ENCODE peak calls at places on chromosomes 12 and 14, in nine cellular contexts. Q is CD8-positive, alpha-beta memory T cell; A is cardiac muscle cell; L is astrocyte of the cerebellum; G is ovary; E is testis; D is CD8-positive, alpha-beta T cell; W is WERI-Rb-1; T is heart left ventricle. R is an unnamed sample.

GRCh38 chr12:130086248-130086647 is 76.0 kb upstream of the FZD10 start:
- DNase-seq in W (no peak), G (no peak), L (no peak), D (no peak), T (no peak), A (no peak), E (no peak), Q (no peak), R (no peak)

GRCh38 chr12:20415013-20415412 is 46.7 kb downstream of the PDE3A start:
- DNase-seq in E (no peak), Q (no peak), T (peak), L (peak), D (no peak), A (no peak), W (no peak), G (peak), R (no peak)

GRCh38 chr14:95953111-95953724 is 76.6 kb downstream of the TUNAR start:
- DNase-seq in D (no peak), E (no peak), G (no peak), W (no peak), Q (no peak), A (peak), L (peak), T (no peak), R (no peak)

GRCh38 chr14:35993512-35993960 is 167.4 kb downstream of the BRMS1L start:
- DNase-seq in T (no peak), W (no peak), G (no peak), E (no peak), Q (no peak), A (no peak), D (no peak), L (no peak), R (no peak)

GRCh38 chr12:7994731-7995205 is 37.7 kb upstream of the FOXJ2 start:
- DNase-seq in L (peak), G (no peak), E (no peak), W (no peak), D (no peak), A (no peak), T (no peak), Q (no peak), R (no peak)

GRCh38 chr12:126935435-126935834 is 1331.5 kb upstream of the TMEM132C start:
- DNase-seq in T (no peak), G (no peak), A (no peak), W (no peak), L (no peak), D (no peak), E (no peak), Q (no peak), R (no peak)

GRCh38 chr14:35197015-35197414 is 74.7 kb downstream of the PRORP start:
- DNase-seq in G (no peak), D (no peak), A (no peak), T (no peak), L (no peak), E (no peak), W (no peak), Q (no peak), R (no peak)

GRCh38 chr14:52031781-52032180 is 37.1 kb downstream of the NID2 start:
- DNase-seq in D (no peak), A (no peak), Q (no peak), G (no peak), E (no peak), W (no peak), T (peak), L (peak), R (no peak)

GRCh38 chr12:55365086-55365485 is 2.3 kb downstream of the OR6C75 start:
- DNase-seq in D (no peak), L (no peak), A (no peak), G (no peak), T (no peak), E (no peak), Q (no peak), W (no peak), R (no peak)

GRCh38 chr12:49388682-49389081 is 21.4 kb downstream of the SPATS2 start:
- DNase-seq in A (no peak), Q (no peak), D (no peak), W (no peak), T (no peak), E (no peak), G (no peak), L (no peak), R (no peak)

GRCh38 chr12:129363041-129363440 is 509.8 kb downstream of the GLT1D1 start:
- DNase-seq in Q (no peak), L (no peak), E (no peak), W (no peak), G (no peak), T (no peak), A (no peak), D (no peak), R (no peak)

GRCh38 chr12:129304532-129304931 is 451.3 kb downstream of the GLT1D1 start:
- DNase-seq in A (no peak), T (no peak), G (no peak), E (no peak), Q (no peak), L (no peak), D (no peak), W (no peak), R (no peak)

GRCh38 chr12:32659908-32660440 is 19.1 kb upstream of the DNM1L start:
- DNase-seq in L (no peak), E (no peak), W (no peak), D (no peak), Q (no peak), G (no peak), T (no peak), A (no peak), R (no peak)

GRCh38 chr12:91178139-91178561 is 4.5 kb downstream of the DCN start:
- DNase-seq in E (no peak), Q (no peak), L (no peak), W (no peak), A (peak), T (no peak), G (peak), D (no peak), R (no peak)

GRCh38 chr14:68146812-68147211 is 327.2 kb downstream of the RAD51B start:
- DNase-seq in T (no peak), D (no peak), E (no peak), W (no peak), Q (no peak), L (peak), A (no peak), G (no peak), R (no peak)

GRCh38 chr14:22276913-22277816 is 311.9 kb downstream of the DAD1 start:
- DNase-seq in A (peak), D (no peak), G (no peak), E (no peak), Q (no peak), W (no peak), L (no peak), T (no peak), R (no peak)

GRCh38 chr14:31567651-31568050 is 6.4 kb downstream of the NUBPL start:
- DNase-seq in L (no peak), A (no peak), D (no peak), G (no peak), T (no peak), E (no peak), W (no peak), Q (no peak), R (no peak)

GRCh38 chr14:62017651-62018230 is 255.5 kb downstream of the SNAPC1 start:
- DNase-seq in E (no peak), G (no peak), L (no peak), W (no peak), T (no peak), A (no peak), D (no peak), Q (no peak), R (no peak)

GRCh38 chr12:25979563-25979962 is 21.1 kb downstream of the RASSF8 start:
- DNase-seq in E (no peak), W (no peak), D (no peak), G (no peak), L (no peak), T (no peak), Q (no peak), A (no peak), R (no peak)

GRCh38 chr12:12624479-12625120 is 12.9 kb downstream of the CREBL2 start:
- DNase-seq in W (no peak), T (no peak), Q (no peak), G (no peak), E (no peak), A (no peak), L (no peak), D (no peak), R (no peak)

GRCh38 chr12:110931315-110931728 is 10.9 kb upstream of the MYL2 start:
- DNase-seq in D (no peak), G (no peak), L (no peak), W (no peak), T (peak), E (no peak), A (peak), Q (no peak), R (no peak)

GRCh38 chr12:127655691-127656090 is 611.3 kb upstream of the TMEM132C start:
- DNase-seq in T (no peak), G (no peak), A (no peak), D (no peak), W (no peak), Q (no peak), E (no peak), L (peak), R (no peak)

GRCh38 chr14:80216818-80217217 is 5.5 kb upstream of the DIO2 start:
- DNase-seq in T (no peak), L (no peak), A (no peak), Q (no peak), G (no peak), E (no peak), W (no peak), D (no peak), R (no peak)

GRCh38 chr14:60722163-60722835 is 1.9 kb downstream of the SIX4 start:
- DNase-seq in D (no peak), Q (peak), T (no peak), G (peak), L (no peak), W (peak), A (peak), E (peak), R (no peak)

GRCh38 chr14:60722836-60723217 is 1.3 kb downstream of the SIX4 start:
- DNase-seq in D (no peak), T (peak), A (peak), W (peak), E (no peak), G (peak), L (no peak), Q (no peak), R (no peak)

GRCh38 chr14:60720391-60720790 is 3.8 kb downstream of the SIX4 start:
- DNase-seq in L (no peak), Q (no peak), G (no peak), W (no peak), D (no peak), T (no peak), A (no peak), E (no peak), R (no peak)

GRCh38 chr14:60720962-60721330 is 3.2 kb downstream of the SIX4 start:
- DNase-seq in D (no peak), G (no peak), L (no peak), A (no peak), E (no peak), Q (no peak), T (no peak), W (no peak), R (no peak)

GRCh38 chr14:60721331-60722162 is 2.6 kb downstream of the SIX4 start:
- DNase-seq in Q (peak), E (peak), W (peak), D (peak), L (no peak), G (peak), T (no peak), A (peak), R (peak)
- H3K4me3 ChIP-seq in Q (peak), E (peak), W (peak), D (peak), L (peak), G (peak), T (peak), A (peak), R (peak)

DNA sequence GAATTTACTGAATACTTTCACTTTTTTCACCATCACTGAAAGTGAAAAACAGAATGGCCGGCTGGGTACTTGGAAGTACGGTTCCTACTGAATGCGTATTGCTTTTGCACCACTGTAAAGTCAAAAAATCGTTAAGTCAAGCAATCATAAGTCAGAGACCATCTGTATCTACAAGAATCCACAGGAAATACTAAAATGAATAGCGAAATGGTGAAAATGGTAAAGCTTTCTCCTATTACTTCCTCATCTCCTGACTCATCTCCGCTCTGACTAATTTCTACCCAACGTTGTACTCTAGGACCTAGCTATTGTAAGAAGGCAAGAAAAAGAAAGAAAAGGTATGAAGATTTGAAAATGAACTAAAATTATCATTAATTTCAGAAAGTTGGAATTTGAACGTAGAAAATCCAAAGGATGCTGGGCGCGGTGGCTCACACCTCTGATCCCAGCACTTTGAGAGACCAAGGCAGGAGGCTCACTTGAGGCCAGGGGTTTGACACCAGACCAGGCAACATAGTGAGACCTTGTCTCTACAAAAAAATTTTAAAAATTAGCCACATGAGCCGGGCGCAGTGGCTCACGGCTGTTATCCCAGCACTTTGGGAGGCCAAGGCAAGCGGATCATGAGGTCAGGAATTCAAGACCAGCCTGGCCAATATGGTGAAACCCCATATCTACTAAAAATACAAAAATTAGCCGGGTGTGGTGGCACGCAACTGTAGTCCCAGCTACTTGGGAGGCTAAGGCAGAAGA is 5.3 kb upstream of the CDCA4 start:
- DNase-seq in E (no peak), G (no peak), Q (no peak), A (no peak), L (no peak), W (no peak), T (no peak), D (no peak), R (no peak)
- H3K4me3 ChIP-seq in E (no peak), G (no peak), Q (no peak), A (no peak), L (no peak), W (no peak), T (no peak), D (no peak), R (no peak)

GRCh38 chr12:27085654-27086053 is 3.3 kb upstream of the C12orf71 start:
- DNase-seq in A (no peak), Q (no peak), D (no peak), L (no peak), E (no peak), W (no peak), T (no peak), G (no peak), R (no peak)

GRCh38 chr12:27081668-27082091 is 698 bp downstream of the C12orf71 start:
- DNase-seq in Q (no peak), D (no peak), A (no peak), W (peak), T (no peak), G (no peak), E (no peak), L (no peak), R (no peak)

GRCh38 chr12:27083861-27084271 is 1.5 kb upstream of the C12orf71 start:
- DNase-seq in D (no peak), A (no peak), Q (no peak), T (peak), E (no peak), G (peak), L (peak), W (peak), R (no peak)
- H3K4me3 ChIP-seq in D (no peak), A (no peak), Q (no peak), T (no peak), E (no peak), G (no peak), L (peak), W (no peak), R (no peak)

GRCh38 chr12:58032156-58032555 is 90.8 kb downstream of the ATP23 start:
- DNase-seq in T (no peak), W (no peak), G (no peak), A (no peak), D (no peak), E (no peak), L (no peak), Q (no peak), R (no peak)
- H3K4me3 ChIP-seq in T (no peak), W (no peak), G (no peak), A (no peak), D (no peak), E (no peak), L (no peak), Q (no peak), R (no peak)